ENCODE peak calls at places on chromosomes 16 and 17, in seven cellular contexts. One of them, this sample, is unnamed.

GRCh38 chr16:1825864-1826690 is 548 bp downstream of the HAGH start:
- DNase-seq in stomach: peak
- DNase-seq in GM12891: peak
- DNase-seq in esophagus muscularis mucosa: peak
- DNase-seq in GM12892: no peak
- DNase-seq in K562: no peak
- DNase-seq in sigmoid colon: no peak
- DNase-seq in this sample: peak

GRCh38 chr16:51924744-51925143 is 622.2 kb downstream of the TOX3 start:
- DNase-seq in GM12891: no peak
- DNase-seq in GM12892: no peak
- DNase-seq in sigmoid colon: no peak
- DNase-seq in stomach: no peak
- DNase-seq in esophagus muscularis mucosa: no peak
- DNase-seq in K562: no peak
- DNase-seq in this sample: no peak

GRCh38 chr16:1793578-1794220 is at the start of gene IGFALS:
- DNase-seq in stomach: peak
- DNase-seq in sigmoid colon: no peak
- DNase-seq in K562: no peak
- DNase-seq in GM12892: peak
- DNase-seq in esophagus muscularis mucosa: no peak
- DNase-seq in GM12891: no peak
- DNase-seq in this sample: no peak

GRCh38 chr17:40025991-40026815 is 11.0 kb downstream of the CSF3 start:
- DNase-seq in esophagus muscularis mucosa: no peak
- DNase-seq in sigmoid colon: no peak
- DNase-seq in GM12891: no peak
- DNase-seq in stomach: no peak
- DNase-seq in GM12892: peak
- DNase-seq in K562: no peak
- DNase-seq in this sample: peak

GRCh38 chr17:45640141-45640850 is 143.8 kb upstream of the CRHR1 start:
- DNase-seq in K562: peak
- DNase-seq in stomach: peak
- DNase-seq in sigmoid colon: peak
- DNase-seq in GM12891: peak
- DNase-seq in esophagus muscularis mucosa: no peak
- DNase-seq in GM12892: peak
- DNase-seq in this sample: peak

GRCh38 chr17:40062347-40063033 is at the start of gene THRA:
- DNase-seq in sigmoid colon: peak
- DNase-seq in GM12892: peak
- DNase-seq in esophagus muscularis mucosa: peak
- DNase-seq in GM12891: peak
- DNase-seq in stomach: peak
- DNase-seq in K562: peak
- DNase-seq in this sample: no peak

GRCh38 chr17:37518816-37519215 is 29.1 kb downstream of the DUSP14 start:
- DNase-seq in sigmoid colon: no peak
- DNase-seq in esophagus muscularis mucosa: no peak
- DNase-seq in K562: no peak
- DNase-seq in GM12891: no peak
- DNase-seq in GM12892: no peak
- DNase-seq in stomach: no peak
- DNase-seq in this sample: no peak

GRCh38 chr17:80677214-80677756 is 132.6 kb downstream of the RPTOR start:
- DNase-seq in esophagus muscularis mucosa: no peak
- DNase-seq in K562: no peak
- DNase-seq in sigmoid colon: no peak
- DNase-seq in stomach: no peak
- DNase-seq in GM12891: no peak
- DNase-seq in GM12892: no peak
- DNase-seq in this sample: no peak

GRCh38 chr16:67104845-67105244 is 4.9 kb upstream of the PHAF1 start:
- DNase-seq in GM12892: no peak
- DNase-seq in GM12891: no peak
- DNase-seq in sigmoid colon: no peak
- DNase-seq in esophagus muscularis mucosa: no peak
- DNase-seq in K562: no peak
- DNase-seq in stomach: no peak
- DNase-seq in this sample: no peak

GRCh38 chr16:89015271-89015859 is 38.4 kb upstream of the CBFA2T3 start:
- DNase-seq in esophagus muscularis mucosa: no peak
- DNase-seq in stomach: no peak
- DNase-seq in GM12891: no peak
- DNase-seq in GM12892: no peak
- DNase-seq in K562: no peak
- DNase-seq in sigmoid colon: peak
- DNase-seq in this sample: no peak

GRCh38 chr17:39001703-39002637 is 34.8 kb upstream of the FBXO47 start:
- DNase-seq in GM12892: no peak
- DNase-seq in K562: peak
- DNase-seq in sigmoid colon: peak
- DNase-seq in stomach: peak
- DNase-seq in esophagus muscularis mucosa: peak
- DNase-seq in GM12891: no peak
- DNase-seq in this sample: peak

GRCh38 chr16:30060354-30061194 is 5.0 kb upstream of the ALDOA start:
- DNase-seq in sigmoid colon: no peak
- DNase-seq in K562: peak
- DNase-seq in stomach: no peak
- DNase-seq in GM12891: no peak
- DNase-seq in esophagus muscularis mucosa: no peak
- DNase-seq in GM12892: no peak
- DNase-seq in this sample: no peak

GRCh38 chr16:74742051-74742481 is 32.6 kb downstream of the FA2H start:
- DNase-seq in GM12891: no peak
- DNase-seq in stomach: no peak
- DNase-seq in GM12892: no peak
- DNase-seq in K562: no peak
- DNase-seq in esophagus muscularis mucosa: no peak
- DNase-seq in sigmoid colon: no peak
- DNase-seq in this sample: no peak

DNA sequence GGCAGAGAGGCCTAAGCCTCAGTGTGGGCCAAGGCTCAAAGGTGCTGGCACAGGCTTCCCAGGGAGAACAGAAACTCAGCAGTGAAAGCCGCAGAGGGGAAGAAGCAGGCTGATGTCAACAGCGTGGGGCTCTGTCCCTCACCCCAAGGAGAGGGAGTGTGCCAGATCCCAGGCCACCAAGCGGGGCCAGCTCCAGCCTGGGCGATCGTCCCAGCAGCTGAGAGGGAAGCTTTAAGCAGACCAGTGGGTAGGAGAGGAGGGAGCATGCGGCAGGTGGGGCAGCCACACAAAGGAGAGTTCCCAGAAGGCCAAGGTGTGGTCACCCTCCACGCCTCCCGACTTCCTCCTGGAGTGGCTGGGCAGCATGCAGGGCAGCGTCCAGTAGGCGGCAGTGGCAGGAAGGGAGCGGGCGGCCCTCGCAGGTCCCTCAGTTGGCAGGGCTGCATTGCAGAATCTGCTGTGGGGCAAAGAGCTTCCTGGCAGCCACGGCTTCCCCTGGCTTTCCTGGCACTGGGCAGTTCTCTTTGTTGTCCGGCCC is 6.0 kb downstream of the SYNGR2 start:
- DNase-seq in GM12891: no peak
- DNase-seq in K562: no peak
- DNase-seq in esophagus muscularis mucosa: peak
- DNase-seq in sigmoid colon: peak
- DNase-seq in stomach: peak
- DNase-seq in GM12892: no peak
- DNase-seq in this sample: peak
- TF ChIP-seq POLR2AphosphoS5 in GM12891: peak
- TF ChIP-seq POLR2AphosphoS5 in K562: peak
- TF ChIP-seq POLR2AphosphoS5 in esophagus muscularis mucosa: peak
- TF ChIP-seq POLR2AphosphoS5 in sigmoid colon: no peak
- TF ChIP-seq POLR2AphosphoS5 in stomach: peak
- TF ChIP-seq POLR2AphosphoS5 in GM12892: peak
- TF ChIP-seq POLR2AphosphoS5 in this sample: no peak

GRCh38 chr17:76139261-76139752 is 1.7 kb downstream of the FOXJ1 start:
- DNase-seq in GM12891: no peak
- DNase-seq in esophagus muscularis mucosa: no peak
- DNase-seq in stomach: no peak
- DNase-seq in sigmoid colon: no peak
- DNase-seq in K562: no peak
- DNase-seq in GM12892: no peak
- DNase-seq in this sample: no peak

GRCh38 chr17:76137026-76137350 is 4.1 kb downstream of the FOXJ1 start:
- DNase-seq in GM12891: no peak
- DNase-seq in esophagus muscularis mucosa: no peak
- DNase-seq in GM12892: no peak
- DNase-seq in sigmoid colon: no peak
- DNase-seq in stomach: no peak
- DNase-seq in K562: no peak
- DNase-seq in this sample: no peak

GRCh38 chr17:76138896-76139248 is 2.2 kb downstream of the FOXJ1 start:
- DNase-seq in esophagus muscularis mucosa: no peak
- DNase-seq in GM12891: no peak
- DNase-seq in K562: no peak
- DNase-seq in GM12892: no peak
- DNase-seq in sigmoid colon: no peak
- DNase-seq in stomach: no peak
- DNase-seq in this sample: no peak

GRCh38 chr17:76137351-76138233 is 3.5 kb downstream of the FOXJ1 start:
- DNase-seq in stomach: no peak
- DNase-seq in GM12892: no peak
- DNase-seq in sigmoid colon: no peak
- DNase-seq in K562: no peak
- DNase-seq in esophagus muscularis mucosa: no peak
- DNase-seq in GM12891: no peak
- DNase-seq in this sample: no peak

DNA sequence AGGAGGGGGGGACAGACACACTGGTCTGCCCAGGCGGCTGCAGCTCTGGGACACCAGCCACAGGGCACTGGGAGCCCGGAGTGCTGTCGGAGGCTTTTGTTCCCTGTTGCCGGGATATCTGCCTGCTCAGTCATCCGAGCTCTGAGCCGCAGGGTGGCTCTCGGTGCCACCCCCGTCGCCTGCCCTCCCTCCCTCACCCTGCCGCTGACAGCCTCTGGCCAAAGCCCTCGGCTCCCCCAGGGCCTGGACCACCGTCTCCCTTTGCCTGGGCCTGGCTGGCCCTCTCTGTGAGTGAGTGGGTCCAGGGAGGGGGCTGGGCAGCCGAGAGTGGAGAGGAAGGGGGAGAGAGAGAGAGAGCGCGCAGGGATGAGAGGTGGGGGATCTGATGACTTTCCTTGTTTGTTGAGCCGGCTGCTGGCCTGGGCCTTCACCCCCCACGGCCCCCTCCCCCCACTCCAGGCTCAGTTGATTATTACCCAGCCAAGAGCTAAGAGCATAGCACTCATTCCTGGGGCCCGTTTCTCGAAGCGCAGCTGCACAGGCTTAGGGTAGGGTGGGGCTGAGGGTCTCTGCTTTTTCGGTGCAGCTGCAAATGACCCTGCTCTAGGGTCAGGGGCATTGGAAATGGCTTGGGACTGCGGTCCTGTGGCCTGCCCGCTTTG is 2.7 kb downstream of the FOXJ1 start:
- DNase-seq in GM12892: no peak
- DNase-seq in GM12891: no peak
- DNase-seq in sigmoid colon: no peak
- DNase-seq in esophagus muscularis mucosa: no peak
- DNase-seq in stomach: no peak
- DNase-seq in K562: no peak
- DNase-seq in this sample: no peak
- TF ChIP-seq POLR2A in GM12892: no peak
- TF ChIP-seq POLR2A in GM12891: no peak
- TF ChIP-seq POLR2A in sigmoid colon: no peak
- TF ChIP-seq POLR2A in esophagus muscularis mucosa: no peak
- TF ChIP-seq POLR2A in stomach: no peak
- TF ChIP-seq POLR2A in K562: no peak
- TF ChIP-seq POLR2A in this sample: no peak

GRCh38 chr16:87780385-87780989 is 14.7 kb upstream of the KLHDC4 start:
- DNase-seq in GM12891: no peak
- DNase-seq in sigmoid colon: no peak
- DNase-seq in K562: peak
- DNase-seq in GM12892: no peak
- DNase-seq in stomach: peak
- DNase-seq in esophagus muscularis mucosa: no peak
- DNase-seq in this sample: peak
- TF ChIP-seq POLR2AphosphoS5 in GM12891: no peak
- TF ChIP-seq POLR2AphosphoS5 in sigmoid colon: no peak
- TF ChIP-seq POLR2AphosphoS5 in K562: no peak
- TF ChIP-seq POLR2AphosphoS5 in GM12892: no peak
- TF ChIP-seq POLR2AphosphoS5 in stomach: no peak
- TF ChIP-seq POLR2AphosphoS5 in esophagus muscularis mucosa: no peak
- TF ChIP-seq POLR2AphosphoS5 in this sample: peak

GRCh38 chr17:48647964-48648245 is 21.7 kb upstream of the HOXB9 start:
- DNase-seq in stomach: no peak
- DNase-seq in K562: no peak
- DNase-seq in GM12892: no peak
- DNase-seq in GM12891: no peak
- DNase-seq in sigmoid colon: no peak
- DNase-seq in esophagus muscularis mucosa: no peak
- DNase-seq in this sample: no peak

GRCh38 chr17:48645639-48646182 is 19.6 kb upstream of the HOXB9 start:
- DNase-seq in esophagus muscularis mucosa: no peak
- DNase-seq in GM12891: no peak
- DNase-seq in stomach: no peak
- DNase-seq in GM12892: no peak
- DNase-seq in K562: no peak
- DNase-seq in sigmoid colon: no peak
- DNase-seq in this sample: no peak

GRCh38 chr17:48644910-48645557 is 18.9 kb upstream of the HOXB9 start:
- DNase-seq in esophagus muscularis mucosa: no peak
- DNase-seq in GM12891: no peak
- DNase-seq in GM12892: no peak
- DNase-seq in stomach: no peak
- DNase-seq in K562: no peak
- DNase-seq in sigmoid colon: no peak
- DNase-seq in this sample: no peak

GRCh38 chr17:48646183-48647102 is 20.3 kb upstream of the HOXB9 start:
- DNase-seq in GM12891: no peak
- DNase-seq in stomach: no peak
- DNase-seq in K562: peak
- DNase-seq in GM12892: peak
- DNase-seq in sigmoid colon: no peak
- DNase-seq in esophagus muscularis mucosa: no peak
- DNase-seq in this sample: no peak

DNA sequence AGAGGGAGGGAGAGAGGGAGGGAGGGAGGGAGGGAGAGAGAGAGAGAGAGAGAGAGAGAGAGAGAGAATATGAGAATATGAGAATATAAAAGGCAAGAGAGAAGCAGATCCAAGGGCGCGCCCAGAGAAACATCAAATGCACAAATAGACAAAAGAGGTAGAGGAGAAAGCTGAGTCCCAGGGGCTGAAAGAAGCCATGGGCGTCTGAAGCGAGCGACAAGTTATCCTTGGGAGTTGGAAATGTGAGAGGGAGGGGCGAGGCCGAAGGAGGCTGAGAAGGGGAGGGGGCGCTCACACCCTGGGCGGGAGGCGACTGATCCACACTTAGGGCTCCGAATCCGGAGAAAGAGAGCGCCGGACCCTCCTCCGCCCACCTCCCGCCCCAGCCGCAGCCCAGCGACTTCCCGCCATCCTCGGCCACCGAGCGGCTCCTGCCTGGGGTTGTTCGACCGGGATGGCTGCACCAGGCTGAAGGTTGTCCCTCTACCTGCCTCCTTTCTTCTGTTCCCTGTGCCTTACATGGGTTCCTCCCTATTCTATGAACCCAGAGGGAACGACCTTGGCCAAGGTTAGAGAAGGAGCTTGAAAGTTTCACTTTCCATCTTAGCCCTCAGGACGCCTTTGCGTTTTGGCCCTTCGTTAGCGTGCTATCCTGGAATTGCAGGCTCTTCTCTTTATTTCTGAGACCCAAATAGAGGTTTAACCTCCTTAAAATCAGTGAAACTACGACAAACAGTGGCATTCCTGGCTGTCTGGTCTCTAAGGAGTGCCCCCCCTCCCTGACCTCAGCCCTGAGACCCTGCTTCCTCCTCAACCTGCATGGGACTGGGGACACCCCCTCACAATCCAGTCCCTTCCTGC is 21.2 kb upstream of the HOXB9 start:
- DNase-seq in sigmoid colon: no peak
- DNase-seq in K562: no peak
- DNase-seq in esophagus muscularis mucosa: no peak
- DNase-seq in GM12891: no peak
- DNase-seq in stomach: no peak
- DNase-seq in GM12892: no peak
- DNase-seq in this sample: no peak
- TF ChIP-seq POLR2A in sigmoid colon: no peak
- TF ChIP-seq POLR2A in K562: no peak
- TF ChIP-seq POLR2A in esophagus muscularis mucosa: no peak
- TF ChIP-seq POLR2A in GM12891: no peak
- TF ChIP-seq POLR2A in stomach: no peak
- TF ChIP-seq POLR2A in GM12892: no peak
- TF ChIP-seq POLR2A in this sample: no peak